ENCODE peak calls at places on chromosomes 12 and 14, in seven cellular contexts. One of them, this sample, is unnamed.

GRCh38 chr12:119179335-119180021 is 747 bp downstream of the HSPB8 start:
- DNase-seq in SK-N-SH: no peak
- DNase-seq in HCT116: peak
- DNase-seq in gastrocnemius medialis: peak
- DNase-seq in psoas muscle: peak
- DNase-seq in mesendoderm: peak
- DNase-seq in AG09309: no peak
- DNase-seq in this sample: no peak

GRCh38 chr12:15532364-15532977 is 210.2 kb downstream of the PTPRO start:
- DNase-seq in SK-N-SH: peak
- DNase-seq in HCT116: peak
- DNase-seq in gastrocnemius medialis: no peak
- DNase-seq in psoas muscle: no peak
- DNase-seq in mesendoderm: peak
- DNase-seq in AG09309: peak
- DNase-seq in this sample: no peak

GRCh38 chr12:96427269-96427729 is 27.1 kb upstream of the CDK17 start:
- DNase-seq in SK-N-SH: peak
- DNase-seq in HCT116: peak
- DNase-seq in gastrocnemius medialis: peak
- DNase-seq in psoas muscle: peak
- DNase-seq in mesendoderm: peak
- DNase-seq in AG09309: peak
- DNase-seq in this sample: no peak

GRCh38 chr12:47942327-47943230 is 20.8 kb upstream of the TMEM106C start:
- DNase-seq in SK-N-SH: peak
- DNase-seq in HCT116: no peak
- DNase-seq in gastrocnemius medialis: no peak
- DNase-seq in psoas muscle: no peak
- DNase-seq in mesendoderm: peak
- DNase-seq in AG09309: no peak
- DNase-seq in this sample: no peak

GRCh38 chr14:77184396-77185092 is 2.9 kb downstream of the TMEM63C start:
- DNase-seq in SK-N-SH: no peak
- DNase-seq in HCT116: no peak
- DNase-seq in gastrocnemius medialis: no peak
- DNase-seq in psoas muscle: no peak
- DNase-seq in mesendoderm: no peak
- DNase-seq in AG09309: no peak
- DNase-seq in this sample: no peak

GRCh38 chr14:61756135-61756534 is 6.1 kb upstream of the SNAPC1 start:
- DNase-seq in SK-N-SH: no peak
- DNase-seq in HCT116: no peak
- DNase-seq in gastrocnemius medialis: no peak
- DNase-seq in psoas muscle: no peak
- DNase-seq in mesendoderm: no peak
- DNase-seq in AG09309: no peak
- DNase-seq in this sample: no peak

GRCh38 chr14:75005357-75005756 is 2.6 kb downstream of the EIF2B2 start:
- DNase-seq in SK-N-SH: no peak
- DNase-seq in HCT116: no peak
- DNase-seq in gastrocnemius medialis: no peak
- DNase-seq in psoas muscle: no peak
- DNase-seq in mesendoderm: no peak
- DNase-seq in AG09309: no peak
- DNase-seq in this sample: no peak

GRCh38 chr12:117967043-117967442 is 1.7 kb downstream of the KSR2 start:
- DNase-seq in SK-N-SH: no peak
- DNase-seq in HCT116: no peak
- DNase-seq in gastrocnemius medialis: no peak
- DNase-seq in psoas muscle: no peak
- DNase-seq in mesendoderm: no peak
- DNase-seq in AG09309: no peak
- DNase-seq in this sample: no peak

GRCh38 chr12:82415402-82415801 is 57.1 kb downstream of the METTL25 start:
- DNase-seq in SK-N-SH: no peak
- DNase-seq in HCT116: no peak
- DNase-seq in gastrocnemius medialis: no peak
- DNase-seq in psoas muscle: no peak
- DNase-seq in mesendoderm: no peak
- DNase-seq in AG09309: no peak
- DNase-seq in this sample: no peak

GRCh38 chr14:42222924-42223471 is 616.3 kb downstream of the LRFN5 start:
- DNase-seq in SK-N-SH: no peak
- DNase-seq in HCT116: no peak
- DNase-seq in gastrocnemius medialis: peak
- DNase-seq in psoas muscle: no peak
- DNase-seq in mesendoderm: no peak
- DNase-seq in AG09309: peak
- DNase-seq in this sample: peak

GRCh38 chr14:54567224-54567633 is 301 bp downstream of the SAMD4A start:
- DNase-seq in SK-N-SH: peak
- DNase-seq in HCT116: no peak
- DNase-seq in gastrocnemius medialis: no peak
- DNase-seq in psoas muscle: no peak
- DNase-seq in mesendoderm: peak
- DNase-seq in AG09309: no peak
- DNase-seq in this sample: no peak

GRCh38 chr14:36657409-36658090 is 4.1 kb upstream of the PAX9 start:
- DNase-seq in SK-N-SH: peak
- DNase-seq in HCT116: no peak
- DNase-seq in gastrocnemius medialis: no peak
- DNase-seq in psoas muscle: no peak
- DNase-seq in mesendoderm: peak
- DNase-seq in AG09309: no peak
- DNase-seq in this sample: no peak

GRCh38 chr14:36655963-36656768 is 5.5 kb upstream of the PAX9 start:
- DNase-seq in SK-N-SH: peak
- DNase-seq in HCT116: peak
- DNase-seq in gastrocnemius medialis: no peak
- DNase-seq in psoas muscle: no peak
- DNase-seq in mesendoderm: peak
- DNase-seq in AG09309: no peak
- DNase-seq in this sample: no peak

GRCh38 chr14:36655571-36655962 is 6.1 kb upstream of the PAX9 start:
- DNase-seq in SK-N-SH: no peak
- DNase-seq in HCT116: no peak
- DNase-seq in gastrocnemius medialis: no peak
- DNase-seq in psoas muscle: no peak
- DNase-seq in mesendoderm: peak
- DNase-seq in AG09309: no peak
- DNase-seq in this sample: no peak

GRCh38 chr14:36658091-36659009 is 3.3 kb upstream of the PAX9 start:
- DNase-seq in SK-N-SH: no peak
- DNase-seq in HCT116: no peak
- DNase-seq in gastrocnemius medialis: no peak
- DNase-seq in psoas muscle: no peak
- DNase-seq in mesendoderm: no peak
- DNase-seq in AG09309: no peak
- DNase-seq in this sample: no peak

GRCh38 chr14:36656769-36657408 is 4.8 kb upstream of the PAX9 start:
- DNase-seq in SK-N-SH: no peak
- DNase-seq in HCT116: no peak
- DNase-seq in gastrocnemius medialis: no peak
- DNase-seq in psoas muscle: no peak
- DNase-seq in mesendoderm: no peak
- DNase-seq in AG09309: no peak
- DNase-seq in this sample: no peak
- H3K4me3 ChIP-seq in SK-N-SH: no peak
- H3K4me3 ChIP-seq in HCT116: no peak
- H3K4me3 ChIP-seq in gastrocnemius medialis: peak
- H3K4me3 ChIP-seq in psoas muscle: peak
- H3K4me3 ChIP-seq in mesendoderm: no peak
- H3K4me3 ChIP-seq in AG09309: no peak
- H3K4me3 ChIP-seq in this sample: no peak

GRCh38 chr12:44003721-44004120 is 167.8 kb downstream of the TMEM117 start:
- DNase-seq in SK-N-SH: no peak
- DNase-seq in HCT116: no peak
- DNase-seq in gastrocnemius medialis: no peak
- DNase-seq in psoas muscle: no peak
- DNase-seq in mesendoderm: no peak
- DNase-seq in AG09309: no peak
- DNase-seq in this sample: no peak

GRCh38 chr12:44002607-44003006 is 166.7 kb downstream of the TMEM117 start:
- DNase-seq in SK-N-SH: no peak
- DNase-seq in HCT116: no peak
- DNase-seq in gastrocnemius medialis: no peak
- DNase-seq in psoas muscle: no peak
- DNase-seq in mesendoderm: no peak
- DNase-seq in AG09309: no peak
- DNase-seq in this sample: no peak

DNA sequence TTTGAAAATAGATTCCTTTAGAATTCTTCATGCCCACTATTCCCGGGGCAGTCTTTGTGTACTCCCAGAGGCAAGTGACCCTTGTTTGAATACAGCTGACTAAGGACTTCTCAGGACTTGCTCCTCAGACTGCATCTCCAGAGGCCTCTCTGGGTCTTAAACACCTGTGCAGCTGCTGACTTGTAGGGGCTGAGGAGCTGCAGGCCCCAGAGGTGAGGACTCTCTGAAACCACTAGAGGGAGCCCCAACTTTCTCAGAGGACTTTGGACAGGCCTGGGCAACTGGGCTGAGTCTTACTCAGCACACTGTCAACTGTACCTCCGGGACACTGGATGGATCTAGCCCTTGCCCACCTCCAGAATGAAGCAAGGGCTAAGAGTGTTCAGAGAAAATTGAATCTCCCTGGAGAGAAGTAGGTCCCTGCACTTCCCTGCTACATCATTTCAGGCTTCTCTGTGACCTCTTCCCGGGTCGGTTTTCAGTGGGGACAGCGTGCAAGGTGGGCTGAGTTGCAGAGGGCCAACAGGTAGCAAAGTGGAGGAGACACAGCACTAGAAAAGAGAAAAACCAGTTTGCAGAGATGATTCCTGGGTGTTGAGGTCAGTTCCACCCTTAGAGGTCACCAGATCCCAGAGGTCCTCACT is 164.6 kb downstream of the TMEM117 start:
- DNase-seq in SK-N-SH: peak
- DNase-seq in HCT116: peak
- DNase-seq in gastrocnemius medialis: no peak
- DNase-seq in psoas muscle: no peak
- DNase-seq in mesendoderm: peak
- DNase-seq in AG09309: peak
- DNase-seq in this sample: no peak
- H3K4me3 ChIP-seq in SK-N-SH: no peak
- H3K4me3 ChIP-seq in HCT116: no peak
- H3K4me3 ChIP-seq in gastrocnemius medialis: no peak
- H3K4me3 ChIP-seq in psoas muscle: no peak
- H3K4me3 ChIP-seq in mesendoderm: no peak
- H3K4me3 ChIP-seq in AG09309: no peak
- H3K4me3 ChIP-seq in this sample: no peak

GRCh38 chr12:56103823-56104108 is 593 bp upstream of the PA2G4 start:
- DNase-seq in SK-N-SH: no peak
- DNase-seq in HCT116: no peak
- DNase-seq in gastrocnemius medialis: no peak
- DNase-seq in psoas muscle: no peak
- DNase-seq in mesendoderm: no peak
- DNase-seq in AG09309: no peak
- DNase-seq in this sample: no peak

GRCh38 chr12:56104109-56104814 is at the start of gene PA2G4:
- DNase-seq in SK-N-SH: peak
- DNase-seq in HCT116: peak
- DNase-seq in gastrocnemius medialis: peak
- DNase-seq in psoas muscle: peak
- DNase-seq in mesendoderm: peak
- DNase-seq in AG09309: peak
- DNase-seq in this sample: peak

GRCh38 chr12:56107242-56107641 is 2.9 kb downstream of the PA2G4 start:
- DNase-seq in SK-N-SH: no peak
- DNase-seq in HCT116: no peak
- DNase-seq in gastrocnemius medialis: no peak
- DNase-seq in psoas muscle: no peak
- DNase-seq in mesendoderm: peak
- DNase-seq in AG09309: no peak
- DNase-seq in this sample: no peak

GRCh38 chr12:56104815-56105476 is 587 bp downstream of the PA2G4 start:
- DNase-seq in SK-N-SH: peak
- DNase-seq in HCT116: no peak
- DNase-seq in gastrocnemius medialis: no peak
- DNase-seq in psoas muscle: peak
- DNase-seq in mesendoderm: peak
- DNase-seq in AG09309: no peak
- DNase-seq in this sample: no peak

DNA sequence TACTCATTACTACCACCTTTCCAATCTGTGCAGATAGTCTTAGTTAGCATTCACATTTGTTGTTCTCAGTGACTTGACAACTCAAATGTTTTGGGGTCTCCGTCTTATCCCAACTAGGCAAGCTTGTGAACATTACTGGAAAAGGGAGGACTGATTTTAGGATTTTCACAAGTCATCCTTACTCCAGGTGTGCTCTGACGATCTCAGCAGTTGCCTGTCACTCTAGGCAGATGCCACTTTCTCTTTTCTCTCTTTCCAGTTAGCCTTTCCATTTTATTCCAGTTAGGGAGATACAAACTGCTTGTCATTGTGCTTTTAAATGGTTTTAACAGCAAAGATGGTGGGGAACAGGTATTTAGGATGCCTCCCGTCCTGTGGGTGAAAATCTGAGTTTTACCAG is 1.1 kb downstream of the PA2G4 start:
- DNase-seq in SK-N-SH: no peak
- DNase-seq in HCT116: no peak
- DNase-seq in gastrocnemius medialis: no peak
- DNase-seq in psoas muscle: no peak
- DNase-seq in mesendoderm: no peak
- DNase-seq in AG09309: no peak
- DNase-seq in this sample: no peak
- H3K4me3 ChIP-seq in SK-N-SH: peak
- H3K4me3 ChIP-seq in HCT116: peak
- H3K4me3 ChIP-seq in gastrocnemius medialis: peak
- H3K4me3 ChIP-seq in psoas muscle: peak
- H3K4me3 ChIP-seq in mesendoderm: peak
- H3K4me3 ChIP-seq in AG09309: peak
- H3K4me3 ChIP-seq in this sample: peak

DNA sequence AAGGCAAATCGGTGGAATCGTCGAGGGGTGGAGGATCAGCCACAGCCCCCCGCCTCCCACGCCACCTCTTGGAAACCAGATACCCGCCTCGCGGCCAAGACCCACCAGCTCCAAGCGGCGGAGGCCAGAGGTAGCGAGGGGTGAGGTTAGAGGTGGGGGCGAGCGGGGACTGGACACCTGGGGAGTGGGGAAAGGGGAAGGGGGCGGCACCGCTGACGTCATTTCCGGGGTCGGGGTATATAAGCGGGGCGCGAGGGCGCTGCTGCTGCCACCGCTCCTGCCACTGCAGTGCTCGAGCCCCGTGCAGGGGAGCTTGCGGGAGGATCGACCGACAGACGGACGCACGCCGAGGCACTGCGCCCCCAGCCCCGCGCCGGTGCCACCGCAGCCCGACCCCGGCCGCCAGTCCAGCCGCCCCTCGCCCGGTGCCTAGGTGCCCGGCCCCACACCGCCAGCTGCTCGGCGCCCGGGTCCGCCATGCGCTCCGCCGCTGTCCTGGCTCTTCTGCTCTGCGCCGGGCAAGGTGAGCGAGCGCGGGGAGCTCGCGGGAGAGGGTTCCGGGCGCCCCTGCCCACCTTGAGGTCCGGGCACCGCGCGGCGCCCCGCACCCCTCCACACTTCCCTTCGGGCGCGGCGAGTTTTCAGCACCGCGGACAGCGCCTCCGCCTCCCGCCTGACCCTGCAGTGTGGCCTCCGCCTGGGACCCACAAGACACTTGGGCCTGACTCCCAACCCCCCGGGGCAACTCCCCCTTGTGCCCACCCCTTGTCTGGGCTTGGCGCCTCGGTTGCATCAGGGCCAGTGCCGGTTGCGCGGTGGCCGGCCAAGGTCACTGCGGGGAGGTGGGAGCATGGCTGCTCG is at the start of gene CHGA:
- DNase-seq in SK-N-SH: peak
- DNase-seq in HCT116: no peak
- DNase-seq in gastrocnemius medialis: no peak
- DNase-seq in psoas muscle: peak
- DNase-seq in mesendoderm: peak
- DNase-seq in AG09309: no peak
- DNase-seq in this sample: no peak
- H3K4me3 ChIP-seq in SK-N-SH: peak
- H3K4me3 ChIP-seq in HCT116: no peak
- H3K4me3 ChIP-seq in gastrocnemius medialis: no peak
- H3K4me3 ChIP-seq in psoas muscle: no peak
- H3K4me3 ChIP-seq in mesendoderm: peak
- H3K4me3 ChIP-seq in AG09309: no peak
- H3K4me3 ChIP-seq in this sample: no peak